ENCODE peak calls at places on chromosomes 7 and 10, in four cellular contexts. B is K562, Y is HCT116, I is H1. R is an unnamed sample.

GRCh38 chr7:139387594-139387993 is 27.9 kb downstream of the LUC7L2 start:
- DNase-seq in I (no peak), B (no peak), Y (no peak), R (no peak)

GRCh38 chr10:10734356-10735064 is 283.2 kb upstream of the CELF2 start:
- DNase-seq in Y (no peak), B (no peak), I (no peak), R (no peak)

GRCh38 chr10:71891437-71891836 is 40.4 kb upstream of the PSAP start:
- DNase-seq in B (no peak), I (no peak), Y (no peak), R (no peak)

GRCh38 chr7:23196306-23196705 is 14.5 kb downstream of the NUP42 start:
- DNase-seq in Y (no peak), B (no peak), I (no peak), R (no peak)

GRCh38 chr7:21731977-21732376 is 189.1 kb downstream of the DNAH11 start:
- DNase-seq in B (no peak), Y (no peak), I (no peak), R (no peak)

GRCh38 chr7:134548877-134549276 is at the start of gene AKR1B15:
- DNase-seq in B (no peak), I (no peak), Y (no peak), R (peak)

GRCh38 chr7:128427289-128427891 is 17.6 kb upstream of the IMPDH1 start:
- DNase-seq in Y (peak), B (peak), I (no peak), R (no peak)

GRCh38 chr10:17147884-17148494 is 18.4 kb upstream of the CUBN start:
- DNase-seq in Y (no peak), B (no peak), I (no peak), R (no peak)

GRCh38 chr10:109934958-109935793 is 11.9 kb upstream of the XPNPEP1 start:
- DNase-seq in I (peak), Y (no peak), B (no peak), R (no peak)

GRCh38 chr7:117908031-117908795 is 35.0 kb upstream of the CTTNBP2 start:
- DNase-seq in B (no peak), Y (no peak), I (no peak), R (no peak)

GRCh38 chr7:115038158-115038557 is 116.3 kb downstream of the MDFIC start:
- DNase-seq in Y (no peak), B (no peak), I (no peak), R (no peak)

GRCh38 chr7:97751566-97751965 is 19.7 kb downstream of the TAC1 start:
- DNase-seq in B (no peak), Y (no peak), I (no peak), R (no peak)

GRCh38 chr10:70584941-70585544 is 17.5 kb downstream of the PRF1 start:
- DNase-seq in Y (no peak), I (peak), B (peak), R (no peak)

GRCh38 chr10:121098231-121098630 is 247.1 kb downstream of the WDR11 start:
- DNase-seq in I (no peak), Y (no peak), B (no peak), R (no peak)

GRCh38 chr7:115779561-115779960 is 251.0 kb downstream of the TFEC start:
- DNase-seq in I (no peak), B (no peak), Y (no peak), R (no peak)

GRCh38 chr10:72124984-72125383 is 36.6 kb upstream of the SPOCK2 start:
- DNase-seq in Y (no peak), I (no peak), B (no peak), R (no peak)

GRCh38 chr10:112953760-112954159 is 3.7 kb downstream of the TCF7L2 start:
- DNase-seq in Y (no peak), B (no peak), I (no peak), R (no peak)

GRCh38 chr10:112954974-112955735 is 5.1 kb downstream of the TCF7L2 start:
- DNase-seq in I (no peak), Y (no peak), B (no peak), R (no peak)

GRCh38 chr10:112956631-112957350 is 6.7 kb downstream of the TCF7L2 start:
- DNase-seq in I (no peak), Y (no peak), B (no peak), R (no peak)

GRCh38 chr10:112957589-112958202 is 7.6 kb downstream of the TCF7L2 start:
- DNase-seq in I (no peak), Y (no peak), B (no peak), R (no peak)

GRCh38 chr10:112955736-112956421 is 5.8 kb downstream of the TCF7L2 start:
- DNase-seq in I (no peak), Y (no peak), B (no peak), R (no peak)
- H3K4me3 ChIP-seq in I (peak), Y (peak), B (no peak), R (no peak)

DNA sequence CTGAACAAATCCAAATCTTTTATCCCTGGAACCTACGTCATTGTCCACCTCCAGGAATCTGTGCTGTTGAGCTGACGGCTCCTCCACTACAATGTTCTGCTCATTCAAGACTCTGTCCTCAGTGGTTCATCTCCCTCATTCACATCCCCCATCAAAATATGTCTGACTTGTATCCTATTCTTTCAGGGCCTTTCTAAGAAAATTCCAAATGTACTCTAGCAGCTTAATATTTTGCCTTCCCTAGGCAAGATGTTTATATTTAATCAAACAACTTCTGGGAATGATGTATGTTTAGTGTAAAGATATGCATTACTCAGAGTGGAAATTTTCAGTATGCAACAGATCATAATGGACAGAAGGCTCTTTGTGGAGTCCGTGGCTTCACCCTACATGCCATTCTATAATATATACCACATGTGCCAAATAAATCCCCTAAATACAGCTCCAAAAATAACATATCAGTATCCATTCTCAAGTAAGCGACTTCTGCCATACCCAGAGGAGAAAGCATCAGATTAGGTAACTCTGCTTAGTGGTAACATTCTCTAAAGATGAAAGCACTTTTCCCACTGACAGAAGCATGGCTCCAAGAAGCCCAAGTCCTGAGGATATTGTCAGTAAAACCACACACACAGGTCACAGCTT is 316.6 kb downstream of the KCNMA1 start:
- DNase-seq in Y (no peak), B (no peak), I (no peak), R (no peak)
- TF ChIP-seq EGR1 in Y (no peak), B (no peak), I (no peak), R (no peak)

GRCh38 chr7:55509322-55509721 is 63.0 kb downstream of the VOPP1 start:
- DNase-seq in Y (no peak), B (no peak), I (no peak), R (no peak)
- H3K4me3 ChIP-seq in Y (no peak), B (no peak), I (no peak), R (no peak)

DNA sequence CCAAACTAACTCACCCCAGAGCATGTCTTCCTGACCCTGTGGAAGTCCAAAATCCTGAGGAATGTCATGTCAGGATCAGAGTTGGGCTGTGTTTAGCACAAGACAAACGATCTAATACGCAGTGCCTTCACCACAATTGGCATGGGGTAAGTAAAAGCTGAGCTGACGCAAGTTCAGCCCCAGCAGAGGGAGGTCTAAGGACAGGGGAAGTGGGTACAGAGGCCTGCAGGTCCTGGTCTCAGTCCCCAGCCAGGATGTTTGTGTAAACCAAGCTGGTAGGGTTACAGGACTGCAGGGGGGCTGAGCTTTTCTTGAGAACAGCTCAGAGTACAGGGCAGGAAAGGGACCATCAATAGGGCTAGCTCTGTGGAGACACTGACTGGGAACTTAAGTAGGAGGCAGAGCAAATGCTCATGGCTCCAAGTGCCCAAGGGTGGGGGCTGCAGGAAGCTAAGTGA is 5.3 kb upstream of the KCNIP2 start:
- DNase-seq in B (no peak), I (no peak), Y (no peak), R (no peak)
- TF ChIP-seq EGR1 in B (no peak), I (no peak), Y (no peak), R (no peak)

DNA sequence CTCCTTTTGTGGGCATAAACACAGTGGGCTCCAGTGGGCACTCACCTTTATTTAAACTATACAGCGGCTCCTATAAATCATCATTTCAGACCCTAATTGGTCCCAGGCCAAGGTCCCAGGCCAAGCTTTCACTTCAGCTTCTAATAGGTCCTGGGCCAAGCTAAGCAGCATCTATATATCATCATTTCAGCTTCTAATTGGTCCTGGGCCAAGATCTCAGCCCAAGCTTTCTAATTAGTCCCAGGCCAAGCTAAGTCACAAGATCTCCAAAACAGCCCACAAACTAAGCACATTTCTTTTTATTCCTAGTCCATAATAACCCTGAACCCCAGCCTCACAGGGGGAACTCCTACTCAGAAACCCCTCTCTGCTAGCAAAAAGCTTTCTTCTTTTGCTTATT is 47.1 kb downstream of the ZNF680 start:
- DNase-seq in I (no peak), Y (no peak), B (no peak), R (no peak)
- H3K4me3 ChIP-seq in I (no peak), Y (no peak), B (no peak), R (no peak)

GRCh38 chr10:59079386-59080226 is 96.8 kb upstream of the PHYHIPL start:
- DNase-seq in B (no peak), I (no peak), Y (peak), R (no peak)

GRCh38 chr10:59072038-59072437 is 104.4 kb upstream of the PHYHIPL start:
- DNase-seq in I (no peak), B (no peak), Y (no peak), R (no peak)

GRCh38 chr10:59082249-59082648 is 94.2 kb upstream of the PHYHIPL start:
- DNase-seq in I (no peak), B (no peak), Y (no peak), R (no peak)

GRCh38 chr10:59073456-59074053 is 102.9 kb upstream of the PHYHIPL start:
- DNase-seq in Y (no peak), B (no peak), I (no peak), R (no peak)

GRCh38 chr10:59077855-59078254 is 98.6 kb upstream of the PHYHIPL start:
- DNase-seq in Y (no peak), B (no peak), I (no peak), R (no peak)
- TF ChIP-seq EGR1 in Y (no peak), B (no peak), I (no peak), R (no peak)

DNA sequence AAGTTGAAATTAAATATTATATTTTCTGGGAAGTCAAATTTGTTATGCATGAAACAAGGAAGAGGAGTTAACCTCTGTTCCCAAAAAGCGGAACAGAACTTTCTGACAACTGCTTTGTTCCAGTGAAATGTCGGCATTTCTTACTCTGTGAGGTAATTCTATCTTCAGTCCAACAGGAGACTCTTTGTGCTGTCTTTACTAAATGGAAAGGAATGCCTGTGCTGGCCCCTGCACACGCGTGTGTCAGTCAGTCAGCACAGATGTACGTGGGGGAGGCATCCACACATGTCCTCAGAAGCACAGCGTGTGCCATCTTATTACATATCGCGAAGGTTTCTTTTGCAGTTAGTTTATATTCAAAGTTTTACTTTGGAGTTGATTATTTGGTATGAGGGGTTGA is 37.5 kb downstream of the NET1 start:
- DNase-seq in Y (no peak), B (peak), I (no peak), R (no peak)
- H3K4me3 ChIP-seq in Y (no peak), B (peak), I (no peak), R (no peak)

GRCh38 chr10:44965651-44966097 is 6.1 kb downstream of the RASSF4 start:
- DNase-seq in I (peak), Y (no peak), B (no peak), R (no peak)

GRCh38 chr10:44965104-44965503 is 5.5 kb downstream of the RASSF4 start:
- DNase-seq in I (peak), B (no peak), Y (no peak), R (no peak)

GRCh38 chr10:44961931-44962750 is 2.5 kb downstream of the RASSF4 start:
- DNase-seq in B (no peak), I (peak), Y (no peak), R (no peak)

GRCh38 chr10:44962870-44963738 is 3.5 kb downstream of the RASSF4 start:
- DNase-seq in Y (no peak), I (peak), B (no peak), R (no peak)

GRCh38 chr10:44963772-44964633 is 4.4 kb downstream of the RASSF4 start:
- DNase-seq in B (no peak), Y (no peak), I (peak), R (no peak)
- TF ChIP-seq EGR1 in B (no peak), Y (no peak), I (no peak), R (no peak)

GRCh38 chr10:92757066-92757716 is 67.4 kb downstream of the HHEX start:
- DNase-seq in I (peak), B (peak), Y (peak), R (peak)

GRCh38 chr10:92758594-92758993 is 68.8 kb downstream of the HHEX start:
- DNase-seq in B (no peak), I (no peak), Y (no peak), R (no peak)

GRCh38 chr10:92755725-92756124 is 66.0 kb downstream of the HHEX start:
- DNase-seq in B (no peak), Y (no peak), I (no peak), R (no peak)

GRCh38 chr10:92756233-92757065 is 66.7 kb downstream of the HHEX start:
- DNase-seq in B (peak), Y (no peak), I (no peak), R (peak)

GRCh38 chr10:92757720-92758119 is 68.0 kb downstream of the HHEX start:
- DNase-seq in B (peak), Y (no peak), I (no peak), R (no peak)
- H3K4me3 ChIP-seq in B (peak), Y (no peak), I (no peak), R (no peak)

R was measured in GM12878.